ENCODE peak calls at places on chromosomes 7 and 10, in nine cellular contexts. One of them, this sample, is unnamed.

GRCh38 chr7:89029864-89030263 is 234.3 kb upstream of the TEX47 start:
- DNase-seq in lower leg skin: no peak
- DNase-seq in neural progenitor cell: no peak
- DNase-seq in A549: no peak
- DNase-seq in bronchial epithelial cell: peak; percentile 36
- DNase-seq in pancreas: no peak
- DNase-seq in Calu3: no peak
- DNase-seq in body of pancreas: no peak
- DNase-seq in ovary: no peak
- DNase-seq in this sample: no peak

GRCh38 chr10:132919374-132920100 is 22.8 kb downstream of the CFAP46 start:
- DNase-seq in lower leg skin: no peak
- DNase-seq in neural progenitor cell: no peak
- DNase-seq in A549: no peak
- DNase-seq in bronchial epithelial cell: no peak
- DNase-seq in pancreas: no peak
- DNase-seq in Calu3: no peak
- DNase-seq in body of pancreas: no peak
- DNase-seq in ovary: no peak
- DNase-seq in this sample: no peak

GRCh38 chr10:73768881-73769280 is 13.0 kb upstream of the CHCHD1 start:
- DNase-seq in lower leg skin: no peak
- DNase-seq in neural progenitor cell: no peak
- DNase-seq in A549: no peak
- DNase-seq in bronchial epithelial cell: no peak
- DNase-seq in pancreas: no peak
- DNase-seq in Calu3: no peak
- DNase-seq in body of pancreas: no peak
- DNase-seq in ovary: no peak
- DNase-seq in this sample: no peak

GRCh38 chr10:26468691-26469090 is 30.6 kb downstream of the APBB1IP start:
- DNase-seq in lower leg skin: no peak
- DNase-seq in neural progenitor cell: no peak
- DNase-seq in A549: no peak
- DNase-seq in bronchial epithelial cell: no peak
- DNase-seq in pancreas: no peak
- DNase-seq in Calu3: peak; percentile 21
- DNase-seq in body of pancreas: no peak
- DNase-seq in ovary: no peak
- DNase-seq in this sample: no peak

GRCh38 chr7:158863611-158864506 is 7.5 kb downstream of the DYNC2I1 start:
- DNase-seq in lower leg skin: peak; percentile 80
- DNase-seq in neural progenitor cell: peak; percentile 53
- DNase-seq in A549: peak; percentile 73
- DNase-seq in bronchial epithelial cell: peak; percentile 72
- DNase-seq in pancreas: peak; percentile 33
- DNase-seq in Calu3: peak; percentile 34
- DNase-seq in body of pancreas: peak; percentile 59
- DNase-seq in ovary: peak; percentile 70
- DNase-seq in this sample: peak; percentile 46

GRCh38 chr7:42351313-42351935 is 114.4 kb upstream of the GLI3 start:
- DNase-seq in lower leg skin: no peak
- DNase-seq in neural progenitor cell: no peak
- DNase-seq in A549: no peak
- DNase-seq in bronchial epithelial cell: no peak
- DNase-seq in pancreas: no peak
- DNase-seq in Calu3: no peak
- DNase-seq in body of pancreas: no peak
- DNase-seq in ovary: no peak
- DNase-seq in this sample: no peak

GRCh38 chr10:34644245-34644644 is 170.9 kb downstream of the PARD3 start:
- DNase-seq in lower leg skin: no peak
- DNase-seq in neural progenitor cell: no peak
- DNase-seq in A549: no peak
- DNase-seq in bronchial epithelial cell: no peak
- DNase-seq in pancreas: no peak
- DNase-seq in Calu3: no peak
- DNase-seq in body of pancreas: no peak
- DNase-seq in ovary: no peak
- DNase-seq in this sample: no peak

GRCh38 chr7:50474382-50475155 is 24.4 kb upstream of the FIGNL1 start:
- DNase-seq in lower leg skin: no peak
- DNase-seq in neural progenitor cell: no peak
- DNase-seq in A549: no peak
- DNase-seq in bronchial epithelial cell: no peak
- DNase-seq in pancreas: no peak
- DNase-seq in Calu3: no peak
- DNase-seq in body of pancreas: no peak
- DNase-seq in ovary: no peak
- DNase-seq in this sample: no peak

GRCh38 chr7:29189743-29190201 is 4.8 kb upstream of the CHN2 start:
- DNase-seq in lower leg skin: peak; percentile 27
- DNase-seq in neural progenitor cell: peak; percentile 93
- DNase-seq in A549: peak; percentile 40
- DNase-seq in bronchial epithelial cell: peak; percentile 46
- DNase-seq in pancreas: peak; percentile 72
- DNase-seq in Calu3: peak; percentile 86
- DNase-seq in body of pancreas: peak; percentile 88
- DNase-seq in ovary: peak; percentile 68
- DNase-seq in this sample: peak; percentile 77

GRCh38 chr10:74863508-74863907 is 37.1 kb downstream of the KAT6B start:
- DNase-seq in lower leg skin: no peak
- DNase-seq in neural progenitor cell: no peak
- DNase-seq in A549: no peak
- DNase-seq in bronchial epithelial cell: no peak
- DNase-seq in pancreas: no peak
- DNase-seq in Calu3: no peak
- DNase-seq in body of pancreas: no peak
- DNase-seq in ovary: no peak
- DNase-seq in this sample: no peak

GRCh38 chr10:14926722-14927416 is 27.0 kb downstream of the DCLRE1C start:
- DNase-seq in lower leg skin: no peak
- DNase-seq in neural progenitor cell: no peak
- DNase-seq in A549: no peak
- DNase-seq in bronchial epithelial cell: no peak
- DNase-seq in pancreas: no peak
- DNase-seq in Calu3: no peak
- DNase-seq in body of pancreas: no peak
- DNase-seq in ovary: no peak
- DNase-seq in this sample: no peak

GRCh38 chr7:101319401-101319800 is 2.2 kb downstream of the IFT22 start:
- DNase-seq in lower leg skin: no peak
- DNase-seq in neural progenitor cell: no peak
- DNase-seq in A549: no peak
- DNase-seq in bronchial epithelial cell: no peak
- DNase-seq in pancreas: no peak
- DNase-seq in Calu3: no peak
- DNase-seq in body of pancreas: no peak
- DNase-seq in ovary: no peak
- DNase-seq in this sample: no peak

DNA sequence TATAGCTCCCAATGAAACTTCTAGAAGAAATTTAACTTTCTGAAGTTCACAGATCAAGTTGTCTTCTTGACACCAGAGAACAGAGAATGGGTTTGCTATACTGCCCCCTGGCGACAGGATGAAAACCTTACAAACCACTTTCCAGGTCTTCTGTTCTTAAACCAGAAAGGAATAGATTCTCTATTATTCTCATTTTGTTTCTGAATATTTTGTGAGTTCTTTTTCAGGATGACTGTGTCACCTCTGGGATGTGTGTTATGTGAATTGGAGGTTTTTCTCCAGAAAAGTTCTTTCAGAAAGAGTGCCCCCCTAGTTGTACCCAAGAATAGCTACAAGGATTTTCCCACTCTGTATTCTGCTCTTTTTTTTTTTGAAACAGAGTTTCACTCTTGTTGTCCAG is 6.3 kb downstream of the IFT22 start:
- DNase-seq in lower leg skin: no peak
- DNase-seq in neural progenitor cell: peak; percentile 57
- DNase-seq in A549: peak; percentile 78
- DNase-seq in bronchial epithelial cell: peak; percentile 42
- DNase-seq in pancreas: no peak
- DNase-seq in Calu3: peak; percentile 50
- DNase-seq in body of pancreas: peak; percentile 49
- DNase-seq in ovary: no peak
- DNase-seq in this sample: peak; percentile 62
- TF ChIP-seq CTCF in lower leg skin: no peak
- TF ChIP-seq CTCF in neural progenitor cell: peak; percentile 84
- TF ChIP-seq CTCF in A549: peak; percentile 80
- TF ChIP-seq CTCF in bronchial epithelial cell: peak; percentile 63
- TF ChIP-seq CTCF in pancreas: peak; percentile 45
- TF ChIP-seq CTCF in Calu3: peak; percentile 42
- TF ChIP-seq CTCF in body of pancreas: peak; percentile 40
- TF ChIP-seq CTCF in ovary: no peak
- TF ChIP-seq CTCF in this sample: peak; percentile 70

DNA sequence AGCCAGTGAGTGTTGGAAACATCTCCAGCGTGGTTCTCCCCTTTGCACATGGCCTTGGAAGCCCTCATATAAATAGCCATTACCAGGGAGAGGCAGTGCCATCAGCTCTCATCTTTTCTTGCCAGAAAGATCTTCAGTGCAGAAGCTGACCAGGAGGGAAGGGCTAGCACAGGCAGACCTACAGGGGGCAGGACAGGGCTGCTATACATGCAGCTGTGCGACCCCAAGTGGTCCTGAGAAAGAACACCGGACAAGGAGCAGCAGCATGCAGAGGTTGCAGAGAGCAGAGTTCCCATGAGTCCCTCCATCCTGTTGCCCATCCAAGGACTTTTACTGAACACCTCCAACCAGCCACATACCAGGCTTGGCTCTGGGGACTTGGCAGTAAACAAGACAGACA is 17.1 kb downstream of the GRID1 start:
- DNase-seq in lower leg skin: no peak
- DNase-seq in neural progenitor cell: peak; percentile 79
- DNase-seq in A549: peak; percentile 64
- DNase-seq in bronchial epithelial cell: no peak
- DNase-seq in pancreas: no peak
- DNase-seq in Calu3: no peak
- DNase-seq in body of pancreas: no peak
- DNase-seq in ovary: no peak
- DNase-seq in this sample: peak; percentile 60
- TF ChIP-seq CTCF in lower leg skin: no peak
- TF ChIP-seq CTCF in neural progenitor cell: peak; percentile 78
- TF ChIP-seq CTCF in A549: peak; percentile 25
- TF ChIP-seq CTCF in bronchial epithelial cell: peak; percentile 3
- TF ChIP-seq CTCF in pancreas: no peak
- TF ChIP-seq CTCF in Calu3: no peak
- TF ChIP-seq CTCF in body of pancreas: no peak
- TF ChIP-seq CTCF in ovary: no peak
- TF ChIP-seq CTCF in this sample: peak; percentile 72

DNA sequence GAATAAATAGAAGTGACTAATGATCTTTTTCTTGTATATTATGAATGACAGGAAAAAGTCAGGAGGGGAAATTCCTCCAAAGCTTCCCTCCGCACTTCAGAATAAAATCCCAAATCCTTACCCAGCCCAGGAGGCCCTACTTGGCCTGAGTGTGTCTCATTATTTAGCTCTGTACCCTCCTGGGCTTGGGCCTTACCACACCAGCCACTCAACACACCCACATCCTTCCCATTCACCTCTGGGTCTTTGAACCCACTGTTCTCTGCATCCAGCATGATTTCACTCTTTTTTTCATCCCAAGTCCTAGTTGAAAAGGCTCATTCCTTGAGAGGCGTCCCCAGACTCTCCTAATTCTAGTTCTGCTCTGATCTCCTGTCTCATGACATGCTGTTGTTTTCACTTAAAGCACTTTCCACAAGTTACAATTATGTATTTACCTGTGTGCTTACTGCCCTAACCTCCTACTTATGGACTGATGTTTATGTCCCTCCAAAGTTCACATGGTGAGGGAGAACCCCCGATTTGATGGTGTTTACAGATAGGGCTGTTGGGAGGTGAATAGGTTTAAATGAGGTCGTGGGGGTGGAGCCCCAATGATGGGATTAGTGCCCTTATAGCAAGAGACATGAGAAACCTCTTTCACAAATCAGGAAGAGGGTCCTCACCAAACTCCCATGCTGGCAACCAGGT is 6.4 kb downstream of the NOD1 start:
- DNase-seq in lower leg skin: peak; percentile 9
- DNase-seq in neural progenitor cell: no peak
- DNase-seq in A549: no peak
- DNase-seq in bronchial epithelial cell: no peak
- DNase-seq in pancreas: no peak
- DNase-seq in Calu3: no peak
- DNase-seq in body of pancreas: no peak
- DNase-seq in ovary: no peak
- DNase-seq in this sample: no peak
- TF ChIP-seq CTCF in lower leg skin: no peak
- TF ChIP-seq CTCF in neural progenitor cell: no peak
- TF ChIP-seq CTCF in A549: no peak
- TF ChIP-seq CTCF in bronchial epithelial cell: no peak
- TF ChIP-seq CTCF in pancreas: no peak
- TF ChIP-seq CTCF in Calu3: no peak
- TF ChIP-seq CTCF in body of pancreas: no peak
- TF ChIP-seq CTCF in ovary: no peak
- TF ChIP-seq CTCF in this sample: no peak

GRCh38 chr10:33484787-33485186 is 150.3 kb upstream of the NRP1 start:
- DNase-seq in lower leg skin: no peak
- DNase-seq in neural progenitor cell: peak; percentile 79
- DNase-seq in A549: peak; percentile 13
- DNase-seq in bronchial epithelial cell: peak; percentile 34
- DNase-seq in pancreas: no peak
- DNase-seq in Calu3: no peak
- DNase-seq in body of pancreas: no peak
- DNase-seq in ovary: no peak
- DNase-seq in this sample: no peak

GRCh38 chr10:33483124-33483794 is 148.8 kb upstream of the NRP1 start:
- DNase-seq in lower leg skin: no peak
- DNase-seq in neural progenitor cell: peak; percentile 90
- DNase-seq in A549: no peak
- DNase-seq in bronchial epithelial cell: no peak
- DNase-seq in pancreas: no peak
- DNase-seq in Calu3: no peak
- DNase-seq in body of pancreas: no peak
- DNase-seq in ovary: no peak
- DNase-seq in this sample: no peak

GRCh38 chr10:33489606-33490176 is 155.2 kb upstream of the NRP1 start:
- DNase-seq in lower leg skin: no peak
- DNase-seq in neural progenitor cell: no peak
- DNase-seq in A549: no peak
- DNase-seq in bronchial epithelial cell: no peak
- DNase-seq in pancreas: no peak
- DNase-seq in Calu3: no peak
- DNase-seq in body of pancreas: no peak
- DNase-seq in ovary: no peak
- DNase-seq in this sample: no peak

GRCh38 chr10:33485276-33485675 is 150.8 kb upstream of the NRP1 start:
- DNase-seq in lower leg skin: no peak
- DNase-seq in neural progenitor cell: peak; percentile 64
- DNase-seq in A549: no peak
- DNase-seq in bronchial epithelial cell: no peak
- DNase-seq in pancreas: no peak
- DNase-seq in Calu3: no peak
- DNase-seq in body of pancreas: no peak
- DNase-seq in ovary: no peak
- DNase-seq in this sample: no peak

GRCh38 chr10:33487014-33487776 is 152.7 kb upstream of the NRP1 start:
- DNase-seq in lower leg skin: no peak
- DNase-seq in neural progenitor cell: peak; percentile 8
- DNase-seq in A549: peak; percentile 44
- DNase-seq in bronchial epithelial cell: no peak
- DNase-seq in pancreas: no peak
- DNase-seq in Calu3: no peak
- DNase-seq in body of pancreas: no peak
- DNase-seq in ovary: no peak
- DNase-seq in this sample: no peak
- TF ChIP-seq CTCF in lower leg skin: no peak
- TF ChIP-seq CTCF in neural progenitor cell: no peak
- TF ChIP-seq CTCF in A549: no peak
- TF ChIP-seq CTCF in bronchial epithelial cell: no peak
- TF ChIP-seq CTCF in pancreas: no peak
- TF ChIP-seq CTCF in Calu3: no peak
- TF ChIP-seq CTCF in body of pancreas: no peak
- TF ChIP-seq CTCF in ovary: no peak
- TF ChIP-seq CTCF in this sample: no peak

GRCh38 chr10:46019541-46020343 is 10.7 kb downstream of the NCOA4 start:
- DNase-seq in lower leg skin: no peak
- DNase-seq in neural progenitor cell: peak; percentile 16
- DNase-seq in A549: no peak
- DNase-seq in bronchial epithelial cell: no peak
- DNase-seq in pancreas: no peak
- DNase-seq in Calu3: no peak
- DNase-seq in body of pancreas: no peak
- DNase-seq in ovary: no peak
- DNase-seq in this sample: no peak
- TF ChIP-seq CTCF in lower leg skin: no peak
- TF ChIP-seq CTCF in neural progenitor cell: no peak
- TF ChIP-seq CTCF in A549: no peak
- TF ChIP-seq CTCF in bronchial epithelial cell: no peak
- TF ChIP-seq CTCF in pancreas: no peak
- TF ChIP-seq CTCF in Calu3: no peak
- TF ChIP-seq CTCF in body of pancreas: no peak
- TF ChIP-seq CTCF in ovary: no peak
- TF ChIP-seq CTCF in this sample: no peak

This sample was measured in nephron progenitor cell.